ENCODE peak calls at places on chromosomes 2 and 18, in five cellular contexts. One of them, this sample, is unnamed.

GRCh38 chr2:233418761-233419625 is 64.7 kb downstream of the DGKD start:
- DNase-seq in A549: peak; percentile 47
- DNase-seq in IMR-90: peak; percentile 57
- DNase-seq in K562: no peak
- DNase-seq in GM12878: peak; percentile 62
- DNase-seq in this sample: no peak

GRCh38 chr2:39379643-39380524 is 57.2 kb downstream of the MAP4K3 start:
- DNase-seq in GM12878: peak; percentile 31
- DNase-seq in A549: peak; percentile 26
- DNase-seq in K562: peak; percentile 36
- DNase-seq in IMR-90: peak; percentile 68
- DNase-seq in this sample: peak; percentile 60

GRCh38 chr18:76484749-76485387 is 10.2 kb downstream of the ZNF516 start:
- DNase-seq in GM12878: no peak
- DNase-seq in K562: no peak
- DNase-seq in A549: no peak
- DNase-seq in IMR-90: no peak
- DNase-seq in this sample: no peak

GRCh38 chr2:41698787-41699422 is 348.9 kb upstream of the PKDCC start:
- DNase-seq in K562: peak; percentile 36
- DNase-seq in A549: no peak
- DNase-seq in IMR-90: no peak
- DNase-seq in GM12878: no peak
- DNase-seq in this sample: peak; percentile 85

GRCh38 chr2:60849165-60849564 is 32.2 kb upstream of the REL start:
- DNase-seq in K562: no peak
- DNase-seq in A549: no peak
- DNase-seq in GM12878: no peak
- DNase-seq in IMR-90: peak; percentile 8
- DNase-seq in this sample: no peak

GRCh38 chr18:21740474-21740723 is 193 bp upstream of the MIB1 start:
- DNase-seq in K562: peak; percentile 96
- DNase-seq in IMR-90: peak; percentile 94
- DNase-seq in GM12878: no peak
- DNase-seq in A549: peak; percentile 65
- DNase-seq in this sample: no peak

GRCh38 chr2:2229898-2230817 is 100.9 kb downstream of the MYT1L start:
- DNase-seq in IMR-90: no peak
- DNase-seq in K562: no peak
- DNase-seq in A549: no peak
- DNase-seq in GM12878: no peak
- DNase-seq in this sample: peak; percentile 55

GRCh38 chr2:233084488-233084887 is 24.3 kb downstream of the INPP5D start:
- DNase-seq in IMR-90: no peak
- DNase-seq in K562: no peak
- DNase-seq in A549: no peak
- DNase-seq in GM12878: peak; percentile 78
- DNase-seq in this sample: no peak

GRCh38 chr18:58922995-58923394 is 58.3 kb downstream of the ZNF532 start:
- DNase-seq in GM12878: no peak
- DNase-seq in K562: no peak
- DNase-seq in IMR-90: no peak
- DNase-seq in A549: no peak
- DNase-seq in this sample: no peak

GRCh38 chr2:223469270-223470057 is 132.7 kb downstream of the SCG2 start:
- DNase-seq in GM12878: no peak
- DNase-seq in A549: no peak
- DNase-seq in IMR-90: peak; percentile 87
- DNase-seq in K562: no peak
- DNase-seq in this sample: no peak

GRCh38 chr2:197993830-197994229 is 189.4 kb downstream of the PLCL1 start:
- DNase-seq in A549: no peak
- DNase-seq in IMR-90: peak; percentile 17
- DNase-seq in GM12878: no peak
- DNase-seq in K562: no peak
- DNase-seq in this sample: no peak

GRCh38 chr18:47323158-47323557 is 71.7 kb upstream of the SKOR2 start:
- DNase-seq in K562: no peak
- DNase-seq in IMR-90: no peak
- DNase-seq in A549: no peak
- DNase-seq in GM12878: no peak
- DNase-seq in this sample: no peak

GRCh38 chr18:23547806-23548205 is 38.5 kb downstream of the NPC1 start:
- DNase-seq in IMR-90: no peak
- DNase-seq in A549: peak; percentile 41
- DNase-seq in K562: no peak
- DNase-seq in GM12878: no peak
- DNase-seq in this sample: no peak

GRCh38 chr2:156999657-157000056 is 257.8 kb upstream of the GALNT5 start:
- DNase-seq in K562: no peak
- DNase-seq in A549: no peak
- DNase-seq in GM12878: no peak
- DNase-seq in IMR-90: no peak
- DNase-seq in this sample: no peak

GRCh38 chr18:48785686-48786470 is 164.9 kb downstream of the SMAD7 start:
- DNase-seq in A549: no peak
- DNase-seq in K562: no peak
- DNase-seq in GM12878: no peak
- DNase-seq in IMR-90: no peak
- DNase-seq in this sample: no peak

GRCh38 chr2:203431391-203432185 is 103.4 kb downstream of the ABI2 start:
- DNase-seq in K562: no peak
- DNase-seq in A549: no peak
- DNase-seq in IMR-90: peak; percentile 10
- DNase-seq in GM12878: no peak
- DNase-seq in this sample: no peak

GRCh38 chr2:156110890-156111289 is 221.6 kb downstream of the NR4A2 start:
- DNase-seq in IMR-90: no peak
- DNase-seq in K562: no peak
- DNase-seq in GM12878: no peak
- DNase-seq in A549: no peak
- DNase-seq in this sample: peak; percentile 5

GRCh38 chr2:62662548-62662947 is 43.0 kb upstream of the EHBP1 start:
- DNase-seq in K562: no peak
- DNase-seq in GM12878: peak; percentile 5
- DNase-seq in IMR-90: no peak
- DNase-seq in A549: no peak
- DNase-seq in this sample: no peak

GRCh38 chr2:201984800-201985525 is 48.7 kb upstream of the FZD7 start:
- DNase-seq in IMR-90: no peak
- DNase-seq in GM12878: no peak
- DNase-seq in K562: no peak
- DNase-seq in A549: no peak
- DNase-seq in this sample: peak; percentile 51

GRCh38 chr2:103276869-103277268 is 515.0 kb downstream of the TMEM182 start:
- DNase-seq in GM12878: no peak
- DNase-seq in IMR-90: no peak
- DNase-seq in K562: no peak
- DNase-seq in A549: no peak
- DNase-seq in this sample: no peak

GRCh38 chr2:86398911-86399474 is 42.2 kb upstream of the KDM3A start:
- DNase-seq in A549: no peak
- DNase-seq in K562: no peak
- DNase-seq in IMR-90: no peak
- DNase-seq in GM12878: no peak
- DNase-seq in this sample: no peak

GRCh38 chr18:74375999-74376398 is 60.4 kb downstream of the C18orf63 start:
- DNase-seq in A549: peak; percentile 16
- DNase-seq in K562: no peak
- DNase-seq in IMR-90: peak; percentile 7
- DNase-seq in GM12878: no peak
- DNase-seq in this sample: no peak

GRCh38 chr2:190948671-190949070 is 65.3 kb downstream of the STAT1 start:
- DNase-seq in IMR-90: peak; percentile 49
- DNase-seq in A549: no peak
- DNase-seq in K562: no peak
- DNase-seq in GM12878: no peak
- DNase-seq in this sample: no peak

GRCh38 chr2:12274591-12274990 is 442.1 kb upstream of the TRIB2 start:
- DNase-seq in K562: no peak
- DNase-seq in A549: no peak
- DNase-seq in GM12878: no peak
- DNase-seq in IMR-90: no peak
- DNase-seq in this sample: no peak

GRCh38 chr2:165295643-165296042 is 56.4 kb downstream of the SCN2A start:
- DNase-seq in GM12878: no peak
- DNase-seq in K562: no peak
- DNase-seq in A549: no peak
- DNase-seq in IMR-90: no peak
- DNase-seq in this sample: no peak

GRCh38 chr2:193943406-193943960 is 1713.5 kb upstream of the SLC39A10 start:
- DNase-seq in A549: no peak
- DNase-seq in GM12878: no peak
- DNase-seq in K562: no peak
- DNase-seq in IMR-90: no peak
- DNase-seq in this sample: no peak

GRCh38 chr2:159612255-159612901 is 4.0 kb downstream of the BAZ2B start:
- DNase-seq in K562: peak; percentile 16
- DNase-seq in A549: no peak
- DNase-seq in GM12878: no peak
- DNase-seq in IMR-90: peak; percentile 31
- DNase-seq in this sample: peak; percentile 27

GRCh38 chr2:191202209-191202721 is 42.9 kb upstream of the MYO1B start:
- DNase-seq in IMR-90: peak; percentile 89
- DNase-seq in A549: no peak
- DNase-seq in K562: no peak
- DNase-seq in GM12878: no peak
- DNase-seq in this sample: no peak

GRCh38 chr2:29192526-29192925 is 77.3 kb downstream of the CLIP4 start:
- DNase-seq in A549: no peak
- DNase-seq in IMR-90: peak; percentile 41
- DNase-seq in K562: no peak
- DNase-seq in GM12878: no peak
- DNase-seq in this sample: no peak

GRCh38 chr18:46319793-46320192 is 215.6 kb downstream of the HAUS1 start:
- DNase-seq in A549: no peak
- DNase-seq in K562: no peak
- DNase-seq in GM12878: no peak
- DNase-seq in IMR-90: no peak
- DNase-seq in this sample: no peak

GRCh38 chr2:98559581-98559980 is 48.7 kb downstream of the COA5 start:
- DNase-seq in A549: no peak
- DNase-seq in K562: no peak
- DNase-seq in IMR-90: peak; percentile 27
- DNase-seq in GM12878: no peak
- DNase-seq in this sample: no peak

GRCh38 chr2:3594493-3595281 is at the start of gene COLEC11:
- DNase-seq in IMR-90: no peak
- DNase-seq in GM12878: no peak
- DNase-seq in A549: no peak
- DNase-seq in K562: peak; percentile 56
- DNase-seq in this sample: peak; percentile 96

GRCh38 chr2:45904931-45905642 is 253.6 kb downstream of the PRKCE start:
- DNase-seq in K562: no peak
- DNase-seq in GM12878: no peak
- DNase-seq in A549: no peak
- DNase-seq in IMR-90: no peak
- DNase-seq in this sample: no peak

GRCh38 chr2:158413581-158413980 is 43.0 kb downstream of the CCDC148 start:
- DNase-seq in IMR-90: peak; percentile 14
- DNase-seq in A549: no peak
- DNase-seq in K562: no peak
- DNase-seq in GM12878: no peak
- DNase-seq in this sample: peak; percentile 9

GRCh38 chr2:240881913-240882312 is 13.3 kb downstream of the AGXT start:
- DNase-seq in IMR-90: no peak
- DNase-seq in A549: no peak
- DNase-seq in GM12878: no peak
- DNase-seq in K562: no peak
- DNase-seq in this sample: no peak

GRCh38 chr2:200438251-200438650 is 71.6 kb downstream of the KCTD18 start:
- DNase-seq in IMR-90: no peak
- DNase-seq in GM12878: no peak
- DNase-seq in A549: no peak
- DNase-seq in K562: no peak
- DNase-seq in this sample: no peak

GRCh38 chr18:2538236-2538635 is 33.1 kb downstream of the METTL4 start:
- DNase-seq in GM12878: no peak
- DNase-seq in K562: no peak
- DNase-seq in A549: no peak
- DNase-seq in IMR-90: no peak
- DNase-seq in this sample: no peak

GRCh38 chr2:85852979-85853498 is 35.8 kb downstream of the ST3GAL5 start:
- DNase-seq in GM12878: peak; percentile 88
- DNase-seq in IMR-90: no peak
- DNase-seq in A549: no peak
- DNase-seq in K562: no peak
- DNase-seq in this sample: peak; percentile 50

DNA sequence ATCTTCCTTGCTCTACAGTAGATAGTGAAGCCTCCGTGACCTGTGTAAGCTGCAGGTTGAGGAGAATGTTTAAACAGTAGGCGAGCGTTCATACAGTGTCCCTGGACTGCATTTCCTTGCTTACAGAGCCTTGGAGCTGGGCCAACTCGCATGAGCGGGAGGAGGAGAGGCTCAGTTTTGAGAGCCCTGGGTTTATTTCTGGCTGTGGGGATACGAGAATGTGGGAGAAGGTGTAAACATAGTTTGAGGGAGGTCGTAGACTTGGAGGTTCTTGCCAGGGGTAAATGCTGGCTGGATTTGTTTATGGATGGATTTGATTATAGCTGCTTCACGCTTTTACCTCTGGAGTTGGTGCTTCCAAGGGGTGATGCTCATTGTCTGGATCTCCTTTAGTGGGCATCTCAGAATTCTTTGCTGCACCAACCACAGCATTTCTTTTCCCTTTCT is 20.8 kb downstream of the CRIM1 start:
- DNase-seq in GM12878: no peak
- DNase-seq in K562: no peak
- DNase-seq in A549: no peak
- DNase-seq in IMR-90: peak; percentile 60
- DNase-seq in this sample: peak; percentile 34
- TF ChIP-seq RCOR1 in GM12878: no peak
- TF ChIP-seq RCOR1 in K562: no peak
- TF ChIP-seq RCOR1 in A549: no peak
- TF ChIP-seq RCOR1 in IMR-90: no peak
- TF ChIP-seq RCOR1 in this sample: no peak

GRCh38 chr18:36064027-36064808 is 3.1 kb downstream of the RPRD1A start:
- DNase-seq in K562: no peak
- DNase-seq in GM12878: no peak
- DNase-seq in A549: no peak
- DNase-seq in IMR-90: no peak
- DNase-seq in this sample: no peak
- TF ChIP-seq RCOR1 in K562: no peak
- TF ChIP-seq RCOR1 in GM12878: no peak
- TF ChIP-seq RCOR1 in A549: no peak
- TF ChIP-seq RCOR1 in IMR-90: no peak
- TF ChIP-seq RCOR1 in this sample: no peak

GRCh38 chr2:8679827-8680731 is 1.8 kb upstream of the ID2 start:
- DNase-seq in GM12878: no peak
- DNase-seq in A549: peak; percentile 91
- DNase-seq in K562: no peak
- DNase-seq in IMR-90: peak; percentile 43
- DNase-seq in this sample: peak; percentile 52
- TF ChIP-seq RCOR1 in GM12878: no peak
- TF ChIP-seq RCOR1 in A549: no peak
- TF ChIP-seq RCOR1 in K562: no peak
- TF ChIP-seq RCOR1 in IMR-90: no peak
- TF ChIP-seq RCOR1 in this sample: peak; percentile 20

GRCh38 chr2:177239934-177240600 is 24.5 kb downstream of the NFE2L2 start:
- DNase-seq in IMR-90: peak; percentile 49
- DNase-seq in GM12878: peak; percentile 47
- DNase-seq in K562: no peak
- DNase-seq in A549: no peak
- DNase-seq in this sample: no peak
- TF ChIP-seq RCOR1 in IMR-90: no peak
- TF ChIP-seq RCOR1 in GM12878: no peak
- TF ChIP-seq RCOR1 in K562: no peak
- TF ChIP-seq RCOR1 in A549: no peak
- TF ChIP-seq RCOR1 in this sample: no peak

This sample was measured in SK-N-SH.